ENCODE peak calls at places on chromosome 3, in seven cellular contexts. A is EL, M is foreskin fibroblast, T is Peyer's patch, K is NCI-H2081, F is HCEC 1CT, O is non-pigmented ciliary epithelial cell. N is an unnamed sample.

GRCh38 chr3:143119009-143119914 is at the start of gene CHST2:
- DNase-seq in F (peak; percentile 86), K (peak; percentile 79), O (no peak), T (peak; percentile 72), A (peak; percentile 79), M (peak; percentile 96), N (peak; percentile 62)

GRCh38 chr3:33218446-33219174 is at the start of gene SUSD5:
- DNase-seq in M (peak; percentile 83), K (no peak), F (no peak), O (no peak), T (no peak), A (peak; percentile 68), N (peak; percentile 68)

GRCh38 chr3:30510596-30510995 is 95.8 kb upstream of the TGFBR2 start:
- DNase-seq in A (peak; percentile 69), T (no peak), M (peak; percentile 35), F (peak; percentile 54), K (no peak), O (peak; percentile 71), N (peak; percentile 21)

GRCh38 chr3:11377726-11378125 is 105.5 kb downstream of the ATG7 start:
- DNase-seq in T (no peak), F (peak; percentile 18), O (no peak), A (peak; percentile 55), K (no peak), M (peak; percentile 25), N (no peak)

GRCh38 chr3:193869221-193870201 is 266.4 kb upstream of the HES1 start:
- DNase-seq in T (no peak), A (peak; percentile 93), K (no peak), M (peak; percentile 91), O (peak; percentile 67), F (peak; percentile 95), N (peak; percentile 95)

GRCh38 chr3:177830411-177830849 is 633.1 kb upstream of the TBL1XR1 start:
- DNase-seq in F (peak; percentile 95), A (peak; percentile 80), T (no peak), O (peak; percentile 82), K (no peak), M (peak; percentile 80), N (no peak)

GRCh38 chr3:49422379-49423248 is at the start of gene AMT:
- DNase-seq in O (no peak), A (no peak), F (no peak), T (no peak), M (no peak), K (no peak), N (no peak)

GRCh38 chr3:106792716-106793115 is 584.5 kb upstream of the CCDC54 start:
- DNase-seq in T (no peak), O (no peak), A (peak; percentile 50), F (no peak), K (no peak), M (peak; percentile 24), N (no peak)

GRCh38 chr3:66565301-66565700 is 64.5 kb upstream of the LRIG1 start:
- DNase-seq in K (no peak), A (no peak), M (no peak), T (no peak), F (no peak), O (no peak), N (no peak)

GRCh38 chr3:136114421-136114820 is 81.7 kb downstream of the MSL2 start:
- DNase-seq in O (peak; percentile 44), T (no peak), A (no peak), K (no peak), M (no peak), F (no peak), N (no peak)

GRCh38 chr3:101802179-101802578 is 23.2 kb downstream of the NXPE3 start:
- DNase-seq in F (no peak), K (no peak), O (no peak), M (no peak), A (no peak), T (no peak), N (no peak)

GRCh38 chr3:141372656-141373055 is 4.4 kb downstream of the ZBTB38 start:
- DNase-seq in O (no peak), F (no peak), T (no peak), K (no peak), A (no peak), M (no peak), N (no peak)

GRCh38 chr3:157606392-157607197 is 103.4 kb upstream of the VEPH1 start:
- DNase-seq in O (peak; percentile 32), F (peak; percentile 70), M (peak; percentile 87), T (peak; percentile 25), K (peak; percentile 75), A (peak; percentile 78), N (peak; percentile 50)

GRCh38 chr3:168049366-168049974 is 46.3 kb downstream of the GOLIM4 start:
- DNase-seq in K (peak; percentile 77), A (no peak), T (no peak), M (peak; percentile 74), F (peak; percentile 38), O (no peak), N (no peak)

GRCh38 chr3:16761576-16761975 is 123.2 kb upstream of the PLCL2 start:
- DNase-seq in T (no peak), O (no peak), M (peak; percentile 62), A (peak; percentile 86), K (no peak), F (peak; percentile 72), N (no peak)

GRCh38 chr3:101979033-101979432 is 129.7 kb downstream of the NFKBIZ start:
- DNase-seq in T (no peak), O (no peak), K (no peak), F (no peak), M (no peak), A (no peak), N (no peak)

GRCh38 chr3:98732239-98733054 is 30.7 kb upstream of the ST3GAL6 start:
- DNase-seq in K (no peak), A (peak; percentile 44), F (peak; percentile 16), O (no peak), M (peak; percentile 52), T (no peak), N (no peak)

GRCh38 chr3:42581400-42581708 is 413 bp downstream of the SEC22C start:
- DNase-seq in M (no peak), A (no peak), F (no peak), O (no peak), K (no peak), T (no peak), N (no peak)

GRCh38 chr3:179005706-179006105 is 65.9 kb downstream of the ZMAT3 start:
- DNase-seq in M (no peak), T (no peak), F (no peak), K (no peak), A (no peak), O (no peak), N (no peak)

GRCh38 chr3:172201990-172202318 is 162.6 kb downstream of the FNDC3B start:
- DNase-seq in F (peak; percentile 94), A (peak; percentile 56), T (no peak), K (no peak), M (peak; percentile 88), O (peak; percentile 63), N (no peak)

GRCh38 chr3:12752803-12753202 is 6.3 kb downstream of the TMEM40 start:
- DNase-seq in T (no peak), A (peak; percentile 47), K (no peak), F (peak; percentile 6), M (peak; percentile 26), O (no peak), N (no peak)

GRCh38 chr3:194069421-194070219 is 66.3 kb upstream of the HES1 start:
- DNase-seq in F (peak; percentile 34), M (peak; percentile 32), T (no peak), O (no peak), K (no peak), A (peak; percentile 25), N (no peak)

GRCh38 chr3:195873281-195873887 is 35.0 kb downstream of the TNK2 start:
- DNase-seq in K (no peak), M (no peak), T (no peak), F (no peak), O (no peak), A (no peak), N (no peak)

GRCh38 chr3:33128706-33129105 is 14.9 kb downstream of the CRTAP start:
- DNase-seq in K (no peak), T (no peak), A (no peak), O (no peak), M (peak; percentile 50), F (peak; percentile 56), N (no peak)

GRCh38 chr3:67037615-67038014 is 39.5 kb downstream of the KBTBD8 start:
- DNase-seq in T (no peak), M (no peak), F (peak; percentile 37), O (no peak), A (no peak), K (no peak), N (no peak)

GRCh38 chr3:49842843-49843242 is 13.5 kb downstream of the TRAIP start:
- DNase-seq in K (no peak), A (no peak), O (no peak), T (no peak), F (no peak), M (no peak), N (no peak)

GRCh38 chr3:4982773-4983738 is 3.8 kb downstream of the BHLHE40 start:
- DNase-seq in T (no peak), F (no peak), O (no peak), A (no peak), M (no peak), K (no peak), N (no peak)

GRCh38 chr3:53375019-53375418 is 27.7 kb upstream of the DCP1A start:
- DNase-seq in M (peak; percentile 60), T (peak; percentile 17), F (peak; percentile 44), A (peak; percentile 54), K (peak; percentile 53), O (peak; percentile 9), N (peak; percentile 44)

GRCh38 chr3:31009881-31010280 is 115.4 kb upstream of the GADL1 start:
- DNase-seq in O (no peak), K (no peak), F (no peak), T (no peak), M (no peak), A (no peak), N (no peak)

GRCh38 chr3:51190199-51190598 is 194.9 kb upstream of the MANF start:
- DNase-seq in K (no peak), T (no peak), M (no peak), A (no peak), O (no peak), F (no peak), N (no peak)

N was measured in foreskin melanocyte.